ENCODE peak calls at places on chromosome 7, in four cellular contexts. B, T, X and A are unnamed samples.

GRCh38 chr7:16755397-16755796 is 1.8 kb downstream of the TSPAN13 start:
- DNase-seq in X (peak; percentile 36), T (no peak), B (peak; percentile 13), A (no peak)

GRCh38 chr7:3754488-3755365 is 453.7 kb downstream of the SDK1 start:
- DNase-seq in T (peak; percentile 41), X (peak; percentile 56), B (no peak), A (no peak)

GRCh38 chr7:155001756-155002410 is 1.0 kb downstream of the PAXIP1 start:
- DNase-seq in T (no peak), X (no peak), B (no peak), A (no peak)

GRCh38 chr7:13107291-13107690 is 419.9 kb downstream of the ARL4A start:
- DNase-seq in B (no peak), T (no peak), X (peak; percentile 55), A (no peak)

GRCh38 chr7:45982912-45983719 is 62.0 kb upstream of the IGFBP3 start:
- DNase-seq in B (peak; percentile 60), T (no peak), X (no peak), A (no peak)

GRCh38 chr7:54985405-54986360 is 33.1 kb upstream of the EGFR start:
- DNase-seq in B (peak; percentile 87), T (no peak), X (peak; percentile 92), A (no peak)

GRCh38 chr7:128076831-128077271 is 45.6 kb upstream of the LRRC4 start:
- DNase-seq in B (no peak), T (no peak), X (no peak), A (no peak)

GRCh38 chr7:46283852-46284251 is 362.8 kb upstream of the IGFBP3 start:
- DNase-seq in T (no peak), X (no peak), B (no peak), A (no peak)

GRCh38 chr7:259751-260405 is 30.1 kb upstream of the FOXL3 start:
- DNase-seq in X (no peak), B (no peak), T (no peak), A (no peak)

GRCh38 chr7:15886626-15887025 is 200.1 kb upstream of the MEOX2 start:
- DNase-seq in X (no peak), T (no peak), B (no peak), A (no peak)

GRCh38 chr7:73446716-73447115 is 13.1 kb downstream of the FZD9 start:
- DNase-seq in B (no peak), X (no peak), T (no peak), A (no peak)

GRCh38 chr7:55277916-55278315 is 87.2 kb upstream of the LANCL2 start:
- DNase-seq in B (no peak), X (no peak), T (no peak), A (no peak)

GRCh38 chr7:10855583-10855982 is 118.1 kb upstream of the PHF14 start:
- DNase-seq in T (no peak), B (no peak), X (no peak), A (no peak)

GRCh38 chr7:106367018-106367420 is 82.2 kb upstream of the NAMPT start:
- DNase-seq in T (no peak), B (peak; percentile 51), X (peak; percentile 22), A (no peak)

GRCh38 chr7:43534110-43534509 is 48.8 kb upstream of the STK17A start:
- DNase-seq in X (peak; percentile 69), B (no peak), T (no peak), A (no peak)

GRCh38 chr7:131106681-131107342 is 220.9 kb upstream of the MKLN1 start:
- DNase-seq in X (no peak), T (peak; percentile 44), B (peak; percentile 47), A (no peak)

GRCh38 chr7:100604078-100604975 is 2.2 kb downstream of the PCOLCE start:
- DNase-seq in T (peak; percentile 91), X (peak; percentile 46), B (peak; percentile 73), A (peak; percentile 92)

GRCh38 chr7:17274551-17275245 is 23.8 kb upstream of the AHR start:
- DNase-seq in B (no peak), X (peak; percentile 48), T (no peak), A (no peak)

GRCh38 chr7:148234715-148235114 is 355.9 kb upstream of the C7orf33 start:
- DNase-seq in T (no peak), X (no peak), B (no peak), A (no peak)

GRCh38 chr7:151730591-151730990 is 146.3 kb downstream of the PRKAG2 start:
- DNase-seq in T (no peak), B (no peak), X (no peak), A (no peak)

GRCh38 chr7:133641436-133641835 is 388.6 kb downstream of the EXOC4 start:
- DNase-seq in T (no peak), X (no peak), B (no peak), A (no peak)

GRCh38 chr7:70372768-70373241 is 759.1 kb upstream of the GALNT17 start:
- DNase-seq in T (no peak), X (no peak), B (no peak), A (no peak)

GRCh38 chr7:130912086-130912909 is 178.3 kb upstream of the KLF14 start:
- DNase-seq in X (peak; percentile 85), B (no peak), T (no peak), A (no peak)

GRCh38 chr7:6651866-6652445 is 14.8 kb downstream of the ZNF316 start:
- DNase-seq in B (no peak), X (no peak), T (no peak), A (no peak)

GRCh38 chr7:27132978-27133377 is 2.4 kb upstream of the HOXA4 start:
- DNase-seq in X (no peak), T (no peak), B (no peak), A (no peak)

GRCh38 chr7:148854975-148855374 is 29.1 kb downstream of the EZH2 start:
- DNase-seq in T (no peak), B (no peak), X (no peak), A (no peak)

GRCh38 chr7:25732771-25733217 is 419.2 kb upstream of the NFE2L3 start:
- DNase-seq in T (peak; percentile 92), B (no peak), X (no peak), A (peak; percentile 67)

GRCh38 chr7:90211391-90212148 is at the start of gene STEAP2:
- DNase-seq in X (peak; percentile 85), T (peak; percentile 92), B (peak; percentile 52), A (peak; percentile 90)

GRCh38 chr7:108211382-108212201 is 81.4 kb upstream of the LAMB4 start:
- DNase-seq in T (peak; percentile 49), X (peak; percentile 59), B (no peak), A (no peak)

GRCh38 chr7:42210333-42210732 is 26.7 kb downstream of the GLI3 start:
- DNase-seq in T (no peak), X (no peak), B (no peak), A (no peak)

GRCh38 chr7:7293092-7293491 is 110.7 kb downstream of the C1GALT1 start:
- DNase-seq in T (no peak), X (no peak), B (no peak), A (no peak)

GRCh38 chr7:17588730-17589129 is 290.3 kb downstream of the AHR start:
- DNase-seq in T (no peak), X (no peak), B (no peak), A (no peak)

GRCh38 chr7:1666251-1666778 is 3.8 kb upstream of the ELFN1 start:
- DNase-seq in T (peak; percentile 29), B (no peak), X (no peak), A (peak; percentile 59)

GRCh38 chr7:16078076-16078952 is 343.0 kb downstream of the CRPPA start:
- DNase-seq in T (no peak), B (peak; percentile 76), X (peak; percentile 64), A (no peak)

GRCh38 chr7:129902788-129903422 is 49.9 kb downstream of the UBE2H start:
- DNase-seq in T (no peak), B (peak; percentile 48), X (no peak), A (no peak)
- H3K4me1 ChIP-seq in T (no peaks in the 10 kb centered on the region), B (peaks cover 2% of the 10 kb centered on the region), X (no peaks in the 10 kb centered on the region), A (no peaks in the 10 kb centered on the region)

DNA sequence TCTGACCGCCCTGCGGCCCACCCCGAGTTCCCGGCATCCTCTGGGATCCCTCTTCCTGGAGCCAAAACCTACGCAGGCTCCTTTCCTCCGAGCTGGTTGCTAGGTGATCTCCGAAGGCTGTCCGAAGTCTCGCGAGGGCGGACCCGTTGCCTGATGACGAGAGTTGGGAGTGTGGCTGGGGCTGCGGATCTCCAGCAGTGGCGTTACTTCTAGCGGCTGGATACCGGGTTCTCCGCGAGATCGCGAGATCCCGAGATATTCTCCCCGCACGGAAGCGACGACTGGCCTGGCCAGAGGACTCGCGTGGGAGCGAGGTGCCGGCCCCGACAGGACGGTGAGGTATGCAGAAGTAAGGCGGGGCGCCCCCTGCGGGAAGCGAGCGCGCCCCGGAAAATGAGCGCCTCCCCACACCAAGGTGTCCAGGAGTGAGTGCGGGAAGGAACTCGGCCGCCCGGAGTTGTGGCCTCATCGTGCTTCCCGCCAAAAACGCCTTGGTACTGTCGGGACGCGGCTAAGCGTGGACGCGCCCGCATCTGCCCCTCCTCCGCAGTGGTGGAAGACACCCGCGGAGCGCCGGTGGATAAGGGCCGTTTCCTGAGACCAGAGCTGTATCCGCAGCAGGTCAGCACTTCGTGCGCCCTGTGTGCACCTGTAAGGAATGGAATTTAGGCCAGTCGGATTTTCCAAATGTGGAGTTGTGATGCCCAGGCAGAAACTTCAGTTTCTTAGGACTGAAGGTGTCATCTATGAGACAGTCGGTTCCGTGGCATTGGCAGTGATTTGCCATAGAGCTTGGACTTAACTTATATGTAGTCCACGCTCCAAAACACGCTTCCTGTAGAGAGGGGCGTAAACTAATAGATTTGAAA is at the start of gene AGBL3:
- DNase-seq in B (peak; percentile 84), X (peak; percentile 94), T (peak; percentile 97), A (peak; percentile 86)
- H4K8ac ChIP-seq in B (peak within 1 kb of the TSS; percentile 97), X (peak within 1 kb of the TSS; percentile 99), T (no peak within 1 kb of the TSS), A (peak within 1 kb of the TSS; percentile 99)

GRCh38 chr7:76325811-76326210 is 23.3 kb downstream of the HSPB1 start:
- DNase-seq in B (no peak), T (no peak), X (no peak), A (no peak)
- H3K4me1 ChIP-seq in B (no peaks in the 10 kb centered on the region), T (no peaks in the 10 kb centered on the region), X (peaks cover 8% of the 10 kb centered on the region), A (no peaks in the 10 kb centered on the region)

DNA sequence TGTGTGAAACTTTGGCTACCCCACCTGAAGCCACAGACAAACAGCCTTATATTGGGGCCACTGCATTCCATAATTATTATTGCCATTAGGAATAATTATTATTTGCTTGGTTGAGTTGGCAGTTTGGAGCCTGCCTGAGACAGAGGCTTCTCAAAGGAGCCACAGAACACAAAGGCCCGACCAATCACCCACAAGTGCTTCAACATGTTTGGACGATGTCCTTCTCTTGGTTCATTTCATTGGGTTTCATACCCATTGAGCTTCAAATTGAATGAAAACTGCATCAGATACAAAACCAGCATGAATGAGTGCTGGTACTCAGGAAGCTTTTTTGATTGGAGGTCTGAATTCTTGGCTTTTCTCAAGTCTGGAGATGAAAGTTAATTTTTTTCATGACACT is 168.3 kb downstream of the CREB5 start:
- DNase-seq in B (no peak), T (no peak), X (no peak), A (no peak)
- H4K8ac ChIP-seq in B (no peak overlapping the region), T (no peak overlapping the region), X (no peak overlapping the region), A (no peak overlapping the region)

DNA sequence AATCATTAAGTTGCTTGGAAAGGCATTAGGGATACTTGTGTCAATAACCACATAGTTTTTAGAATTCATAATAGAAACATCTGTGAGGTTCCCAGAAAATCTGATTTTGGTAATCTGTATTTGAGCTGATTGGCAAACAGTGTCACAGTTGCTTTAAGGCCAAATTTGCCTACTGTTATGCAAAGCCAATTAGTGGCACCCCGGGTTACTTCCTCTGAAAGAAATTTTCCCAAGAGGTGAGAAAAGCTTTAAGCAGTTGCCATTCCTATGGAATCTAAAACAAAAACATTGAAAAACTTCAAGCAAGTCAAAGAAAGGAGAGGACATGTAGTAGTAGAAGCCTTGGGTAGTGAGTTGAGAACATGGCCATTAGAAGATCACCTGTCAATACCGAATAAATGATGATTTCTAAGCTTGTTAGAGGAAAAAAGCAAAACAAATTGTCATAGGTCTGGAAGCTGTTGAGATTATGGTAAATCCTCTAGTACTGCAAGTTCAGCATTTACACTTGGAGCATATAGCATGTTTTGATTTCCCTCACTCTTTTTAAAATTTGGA is 176.8 kb downstream of the TWIST1 start:
- DNase-seq in B (no peak), X (no peak), T (peak; percentile 44), A (no peak)
- H3K4me1 ChIP-seq in B (no peaks in the 10 kb centered on the region), X (no peaks in the 10 kb centered on the region), T (peaks cover 3% of the 10 kb centered on the region), A (peaks cover 9% of the 10 kb centered on the region)